ENCODE peak calls at places on chromosomes 5 and 9, in eight cellular contexts. One of them, this sample, is unnamed.

GRCh38 chr9:130219661-130220081 is 45.9 kb upstream of the HMCN2 start:
- DNase-seq in astrocyte of the cerebellum: no peak
- DNase-seq in psoas muscle: no peak
- DNase-seq in brain microvascular endothelial cell: no peak
- DNase-seq in aorta: no peak
- DNase-seq in esophagus squamous epithelium: no peak
- DNase-seq in fibroblast of the aortic adventitia: no peak
- DNase-seq in AG10803: no peak
- DNase-seq in this sample: peak; percentile 53

GRCh38 chr5:982377-983237 is 26.0 kb upstream of the NKD2 start:
- DNase-seq in astrocyte of the cerebellum: no peak
- DNase-seq in psoas muscle: no peak
- DNase-seq in brain microvascular endothelial cell: no peak
- DNase-seq in aorta: no peak
- DNase-seq in esophagus squamous epithelium: no peak
- DNase-seq in fibroblast of the aortic adventitia: no peak
- DNase-seq in AG10803: no peak
- DNase-seq in this sample: peak; percentile 30

GRCh38 chr5:32002755-32003154 is 171.4 kb downstream of the GOLPH3 start:
- DNase-seq in astrocyte of the cerebellum: no peak
- DNase-seq in psoas muscle: no peak
- DNase-seq in brain microvascular endothelial cell: no peak
- DNase-seq in aorta: no peak
- DNase-seq in esophagus squamous epithelium: no peak
- DNase-seq in fibroblast of the aortic adventitia: no peak
- DNase-seq in AG10803: no peak
- DNase-seq in this sample: no peak

GRCh38 chr5:116557669-116558271 is 16.9 kb downstream of the SEMA6A start:
- DNase-seq in astrocyte of the cerebellum: no peak
- DNase-seq in psoas muscle: no peak
- DNase-seq in brain microvascular endothelial cell: no peak
- DNase-seq in aorta: no peak
- DNase-seq in esophagus squamous epithelium: no peak
- DNase-seq in fibroblast of the aortic adventitia: peak; percentile 21
- DNase-seq in AG10803: peak; percentile 4
- DNase-seq in this sample: no peak

GRCh38 chr9:29220852-29221251 is 1647.6 kb upstream of the C9orf72 start:
- DNase-seq in astrocyte of the cerebellum: no peak
- DNase-seq in psoas muscle: no peak
- DNase-seq in brain microvascular endothelial cell: no peak
- DNase-seq in aorta: no peak
- DNase-seq in esophagus squamous epithelium: no peak
- DNase-seq in fibroblast of the aortic adventitia: no peak
- DNase-seq in AG10803: no peak
- DNase-seq in this sample: no peak

GRCh38 chr5:97560176-97560993 is 377.3 kb upstream of the RIOK2 start:
- DNase-seq in astrocyte of the cerebellum: no peak
- DNase-seq in psoas muscle: no peak
- DNase-seq in brain microvascular endothelial cell: no peak
- DNase-seq in aorta: no peak
- DNase-seq in esophagus squamous epithelium: no peak
- DNase-seq in fibroblast of the aortic adventitia: no peak
- DNase-seq in AG10803: peak; percentile 16
- DNase-seq in this sample: no peak

GRCh38 chr5:2887401-2888348 is 136.2 kb upstream of the IRX2 start:
- DNase-seq in astrocyte of the cerebellum: no peak
- DNase-seq in psoas muscle: no peak
- DNase-seq in brain microvascular endothelial cell: no peak
- DNase-seq in aorta: no peak
- DNase-seq in esophagus squamous epithelium: no peak
- DNase-seq in fibroblast of the aortic adventitia: no peak
- DNase-seq in AG10803: no peak
- DNase-seq in this sample: no peak

GRCh38 chr5:179405054-179405416 is 59.8 kb upstream of the ADAMTS2 start:
- DNase-seq in astrocyte of the cerebellum: no peak
- DNase-seq in psoas muscle: no peak
- DNase-seq in brain microvascular endothelial cell: no peak
- DNase-seq in aorta: no peak
- DNase-seq in esophagus squamous epithelium: no peak
- DNase-seq in fibroblast of the aortic adventitia: no peak
- DNase-seq in AG10803: no peak
- DNase-seq in this sample: no peak

GRCh38 chr9:98745470-98745869 is 36.7 kb upstream of the GABBR2 start:
- DNase-seq in astrocyte of the cerebellum: no peak
- DNase-seq in psoas muscle: no peak
- DNase-seq in brain microvascular endothelial cell: no peak
- DNase-seq in aorta: no peak
- DNase-seq in esophagus squamous epithelium: no peak
- DNase-seq in fibroblast of the aortic adventitia: no peak
- DNase-seq in AG10803: no peak
- DNase-seq in this sample: no peak

GRCh38 chr9:124786881-124787573 is 10.1 kb downstream of the OLFML2A start:
- DNase-seq in astrocyte of the cerebellum: no peak
- DNase-seq in psoas muscle: no peak
- DNase-seq in brain microvascular endothelial cell: no peak
- DNase-seq in aorta: peak; percentile 63
- DNase-seq in esophagus squamous epithelium: no peak
- DNase-seq in fibroblast of the aortic adventitia: no peak
- DNase-seq in AG10803: no peak
- DNase-seq in this sample: no peak

GRCh38 chr9:18061856-18062255 is 412.1 kb upstream of the ADAMTSL1 start:
- DNase-seq in astrocyte of the cerebellum: no peak
- DNase-seq in psoas muscle: no peak
- DNase-seq in brain microvascular endothelial cell: no peak
- DNase-seq in aorta: no peak
- DNase-seq in esophagus squamous epithelium: no peak
- DNase-seq in fibroblast of the aortic adventitia: no peak
- DNase-seq in AG10803: no peak
- DNase-seq in this sample: no peak

GRCh38 chr9:87830446-87830845 is 52.2 kb upstream of the SPATA31E1 start:
- DNase-seq in astrocyte of the cerebellum: no peak
- DNase-seq in psoas muscle: no peak
- DNase-seq in brain microvascular endothelial cell: no peak
- DNase-seq in aorta: no peak
- DNase-seq in esophagus squamous epithelium: no peak
- DNase-seq in fibroblast of the aortic adventitia: no peak
- DNase-seq in AG10803: no peak
- DNase-seq in this sample: no peak

GRCh38 chr9:1869843-1870242 is 145.3 kb upstream of the SMARCA2 start:
- DNase-seq in astrocyte of the cerebellum: no peak
- DNase-seq in psoas muscle: no peak
- DNase-seq in brain microvascular endothelial cell: no peak
- DNase-seq in aorta: no peak
- DNase-seq in esophagus squamous epithelium: no peak
- DNase-seq in fibroblast of the aortic adventitia: peak; percentile 1
- DNase-seq in AG10803: no peak
- DNase-seq in this sample: no peak

DNA sequence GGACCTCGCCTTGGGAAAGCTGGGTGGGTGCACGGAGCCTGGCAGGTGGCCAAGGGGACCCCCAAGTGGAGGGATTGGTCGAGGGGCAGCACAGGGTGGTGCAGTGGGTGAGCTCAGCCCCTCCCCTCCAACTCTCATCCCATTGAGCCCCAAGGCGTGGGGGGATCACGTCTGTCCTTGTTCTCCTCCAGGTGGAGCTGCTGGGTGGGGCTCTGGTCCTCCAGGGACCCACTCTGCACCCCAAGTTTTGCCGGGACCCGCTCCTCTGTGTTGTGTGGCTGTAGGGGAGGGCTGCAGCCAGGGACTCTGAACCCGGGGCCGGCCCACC is 3.6 kb upstream of the FUT7 start:
- DNase-seq in astrocyte of the cerebellum: no peak
- DNase-seq in psoas muscle: no peak
- DNase-seq in brain microvascular endothelial cell: no peak
- DNase-seq in aorta: no peak
- DNase-seq in esophagus squamous epithelium: no peak
- DNase-seq in fibroblast of the aortic adventitia: no peak
- DNase-seq in AG10803: no peak
- DNase-seq in this sample: no peak
- H3K4me3 ChIP-seq in astrocyte of the cerebellum: no peak overlapping the region
- H3K4me3 ChIP-seq in psoas muscle: no peak overlapping the region
- H3K4me3 ChIP-seq in brain microvascular endothelial cell: no peak overlapping the region
- H3K4me3 ChIP-seq in aorta: no peak overlapping the region
- H3K4me3 ChIP-seq in esophagus squamous epithelium: no peak overlapping the region
- H3K4me3 ChIP-seq in fibroblast of the aortic adventitia: no peak overlapping the region
- H3K4me3 ChIP-seq in AG10803: no peak overlapping the region
- H3K4me3 ChIP-seq in this sample: no peak overlapping the region

DNA sequence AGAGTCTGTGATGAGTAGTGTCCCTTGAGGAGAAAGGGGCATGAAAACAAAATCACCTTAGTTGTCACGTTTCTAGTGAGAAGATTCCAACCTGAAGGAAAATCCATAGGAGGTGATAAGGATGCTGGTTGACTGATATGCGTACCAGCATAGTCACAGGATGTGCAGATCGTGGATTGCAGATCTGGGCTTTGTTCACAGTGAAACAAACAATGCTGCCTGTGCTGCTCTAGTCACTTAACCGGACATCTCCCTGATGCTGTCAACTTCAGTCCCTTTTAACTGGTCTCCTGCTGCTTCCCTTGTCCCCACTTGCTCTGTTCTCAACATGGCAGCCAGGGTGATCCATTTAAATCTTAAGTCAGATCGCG is 89.7 kb downstream of the IQGAP2 start:
- DNase-seq in astrocyte of the cerebellum: no peak
- DNase-seq in psoas muscle: no peak
- DNase-seq in brain microvascular endothelial cell: no peak
- DNase-seq in aorta: no peak
- DNase-seq in esophagus squamous epithelium: no peak
- DNase-seq in fibroblast of the aortic adventitia: no peak
- DNase-seq in AG10803: no peak
- DNase-seq in this sample: no peak
- H3K4me3 ChIP-seq in astrocyte of the cerebellum: no peak overlapping the region
- H3K4me3 ChIP-seq in psoas muscle: no peak overlapping the region
- H3K4me3 ChIP-seq in brain microvascular endothelial cell: no peak overlapping the region
- H3K4me3 ChIP-seq in aorta: no peak overlapping the region
- H3K4me3 ChIP-seq in esophagus squamous epithelium: no peak overlapping the region
- H3K4me3 ChIP-seq in fibroblast of the aortic adventitia: no peak overlapping the region
- H3K4me3 ChIP-seq in AG10803: no peak overlapping the region
- H3K4me3 ChIP-seq in this sample: no peak overlapping the region

DNA sequence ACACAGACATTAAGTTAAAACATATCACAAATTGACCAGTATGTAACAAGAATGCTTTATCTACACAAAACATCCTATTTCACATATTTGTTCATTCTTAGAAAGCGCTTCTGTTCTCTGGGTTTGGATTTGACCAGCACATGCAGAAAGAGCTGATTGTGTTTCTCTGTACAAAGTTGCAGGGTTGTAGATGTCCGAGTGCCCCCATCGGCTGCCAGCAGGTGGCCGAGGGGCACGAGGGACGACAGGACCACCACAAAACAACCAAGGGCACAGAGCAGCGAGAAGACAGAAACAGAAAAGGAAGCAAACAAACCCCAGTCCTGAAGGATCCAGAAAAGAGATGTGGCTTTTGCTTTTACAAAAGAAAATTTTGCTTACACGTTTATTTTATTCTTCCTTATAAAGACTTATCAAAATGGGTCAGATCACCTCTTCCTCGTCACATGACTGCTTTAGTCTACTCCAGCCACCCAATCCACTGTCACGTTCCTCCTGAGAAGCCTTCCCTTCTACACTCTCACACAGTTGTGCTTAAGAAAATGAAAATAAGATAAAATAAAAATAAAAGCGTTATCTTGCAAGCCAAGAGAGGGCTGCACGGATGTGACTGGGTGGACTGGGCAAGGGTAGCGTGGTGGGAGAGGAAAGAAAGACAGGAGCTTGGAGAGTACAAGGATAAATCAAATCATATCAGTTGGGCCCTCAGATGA is 9.5 kb downstream of the OTP start:
- DNase-seq in astrocyte of the cerebellum: no peak
- DNase-seq in psoas muscle: no peak
- DNase-seq in brain microvascular endothelial cell: no peak
- DNase-seq in aorta: no peak
- DNase-seq in esophagus squamous epithelium: no peak
- DNase-seq in fibroblast of the aortic adventitia: no peak
- DNase-seq in AG10803: no peak
- DNase-seq in this sample: no peak
- H3K4me3 ChIP-seq in astrocyte of the cerebellum: no peak overlapping the region
- H3K4me3 ChIP-seq in psoas muscle: peak overlapping the region; percentile 66
- H3K4me3 ChIP-seq in brain microvascular endothelial cell: no peak overlapping the region
- H3K4me3 ChIP-seq in aorta: no peak overlapping the region
- H3K4me3 ChIP-seq in esophagus squamous epithelium: peak overlapping the region; percentile 50
- H3K4me3 ChIP-seq in fibroblast of the aortic adventitia: no peak overlapping the region
- H3K4me3 ChIP-seq in AG10803: no peak overlapping the region
- H3K4me3 ChIP-seq in this sample: no peak overlapping the region

GRCh38 chr5:160284271-160284670 is 28.1 kb downstream of the CCNJL start:
- DNase-seq in astrocyte of the cerebellum: no peak
- DNase-seq in psoas muscle: no peak
- DNase-seq in brain microvascular endothelial cell: no peak
- DNase-seq in aorta: no peak
- DNase-seq in esophagus squamous epithelium: no peak
- DNase-seq in fibroblast of the aortic adventitia: no peak
- DNase-seq in AG10803: no peak
- DNase-seq in this sample: no peak

GRCh38 chr5:160278356-160278755 is 34.0 kb downstream of the CCNJL start:
- DNase-seq in astrocyte of the cerebellum: no peak
- DNase-seq in psoas muscle: no peak
- DNase-seq in brain microvascular endothelial cell: no peak
- DNase-seq in aorta: no peak
- DNase-seq in esophagus squamous epithelium: no peak
- DNase-seq in fibroblast of the aortic adventitia: no peak
- DNase-seq in AG10803: no peak
- DNase-seq in this sample: no peak

GRCh38 chr5:160285311-160285710 is 27.1 kb downstream of the CCNJL start:
- DNase-seq in astrocyte of the cerebellum: no peak
- DNase-seq in psoas muscle: no peak
- DNase-seq in brain microvascular endothelial cell: no peak
- DNase-seq in aorta: no peak
- DNase-seq in esophagus squamous epithelium: no peak
- DNase-seq in fibroblast of the aortic adventitia: no peak
- DNase-seq in AG10803: no peak
- DNase-seq in this sample: no peak

GRCh38 chr5:160281275-160281674 is 31.1 kb downstream of the CCNJL start:
- DNase-seq in astrocyte of the cerebellum: no peak
- DNase-seq in psoas muscle: no peak
- DNase-seq in brain microvascular endothelial cell: no peak
- DNase-seq in aorta: no peak
- DNase-seq in esophagus squamous epithelium: no peak
- DNase-seq in fibroblast of the aortic adventitia: no peak
- DNase-seq in AG10803: no peak
- DNase-seq in this sample: no peak

DNA sequence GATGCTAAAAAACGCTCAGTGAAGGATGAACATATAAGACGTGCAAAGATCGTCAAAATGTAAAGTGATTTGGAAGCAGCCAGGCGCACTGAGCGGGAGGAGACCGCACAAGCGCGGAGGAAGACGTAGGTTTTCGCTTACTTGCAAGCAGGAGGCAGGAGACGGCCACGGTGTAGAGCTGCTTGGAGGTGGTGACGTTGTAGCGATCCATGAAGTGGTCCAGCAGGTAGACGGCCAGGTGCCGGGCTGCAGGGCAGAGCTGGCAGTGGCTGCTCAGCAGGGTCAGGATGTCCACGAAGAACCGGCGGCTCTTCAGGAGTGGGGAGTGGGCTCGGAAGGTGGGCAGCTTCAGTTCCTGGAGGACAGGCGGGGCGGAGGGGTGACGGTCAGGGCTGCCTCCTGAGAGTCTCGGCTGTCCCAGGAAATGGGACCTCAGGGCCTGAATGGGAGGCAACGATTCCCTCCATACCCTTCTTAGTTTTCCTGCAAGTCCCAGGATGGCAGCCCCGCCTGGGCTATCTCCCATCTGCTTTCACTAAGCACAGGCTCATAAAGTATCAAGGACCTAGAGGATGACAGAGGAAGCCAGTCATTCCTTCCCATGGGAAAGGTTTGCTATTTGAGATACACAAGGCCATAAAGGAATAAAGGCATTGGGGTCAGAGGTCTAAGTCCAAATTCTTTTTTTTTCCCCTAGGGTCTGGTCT is 31.8 kb downstream of the CCNJL start:
- DNase-seq in astrocyte of the cerebellum: no peak
- DNase-seq in psoas muscle: no peak
- DNase-seq in brain microvascular endothelial cell: no peak
- DNase-seq in aorta: no peak
- DNase-seq in esophagus squamous epithelium: no peak
- DNase-seq in fibroblast of the aortic adventitia: no peak
- DNase-seq in AG10803: no peak
- DNase-seq in this sample: no peak
- H3K4me3 ChIP-seq in astrocyte of the cerebellum: no peak overlapping the region
- H3K4me3 ChIP-seq in psoas muscle: no peak overlapping the region
- H3K4me3 ChIP-seq in brain microvascular endothelial cell: no peak overlapping the region
- H3K4me3 ChIP-seq in aorta: no peak overlapping the region
- H3K4me3 ChIP-seq in esophagus squamous epithelium: no peak overlapping the region
- H3K4me3 ChIP-seq in fibroblast of the aortic adventitia: no peak overlapping the region
- H3K4me3 ChIP-seq in AG10803: no peak overlapping the region
- H3K4me3 ChIP-seq in this sample: no peak overlapping the region